ENCODE peak calls at places on chromosome 14, in six cellular contexts. Q is ELF-1, K is lower lobe of right lung, N is CD14-positive monocyte, I is cardiac muscle cell, C is GDM1. D is an unnamed sample.

GRCh38 chr14:73467377-73467776 is 9.0 kb upstream of the NUMB start:
- DNase-seq in I (peak), Q (peak), K (peak), N (peak), C (no peak), D (no peak)

GRCh38 chr14:75267141-75267601 is 11.5 kb upstream of the FOS start:
- DNase-seq in K (no peak), N (no peak), I (peak), Q (peak), C (no peak), D (no peak)

GRCh38 chr14:28365510-28365909 is 401.1 kb upstream of the FOXG1 start:
- DNase-seq in N (no peak), I (no peak), Q (no peak), K (no peak), C (no peak), D (no peak)

GRCh38 chr14:89277229-89277628 is 139.8 kb downstream of the FOXN3 start:
- DNase-seq in N (no peak), K (no peak), C (no peak), Q (no peak), I (no peak), D (no peak)

GRCh38 chr14:106174206-106174605 is 647.8 kb downstream of the TMEM121 start:
- DNase-seq in K (no peak), I (no peak), N (no peak), Q (no peak), C (no peak), D (peak)

GRCh38 chr14:22231022-22231421 is 358.0 kb downstream of the DAD1 start:
- DNase-seq in K (no peak), C (peak), I (no peak), N (no peak), Q (no peak), D (no peak)

GRCh38 chr14:61493996-61494395 is 172.6 kb downstream of the PRKCH start:
- DNase-seq in N (no peak), C (no peak), Q (no peak), I (no peak), K (no peak), D (no peak)

GRCh38 chr14:104688755-104689619 is at the start of gene INF2:
- DNase-seq in Q (peak), I (peak), K (peak), N (no peak), C (no peak), D (peak)

GRCh38 chr14:99296517-99296916 is 24.5 kb upstream of the BCL11B start:
- DNase-seq in N (no peak), I (no peak), K (no peak), Q (no peak), C (no peak), D (no peak)

GRCh38 chr14:89576132-89576923 is 159.3 kb upstream of the FOXN3 start:
- DNase-seq in K (no peak), I (no peak), C (no peak), N (no peak), Q (peak), D (no peak)

GRCh38 chr14:73943083-73943482 is 6.8 kb downstream of the FAM161B start:
- DNase-seq in I (peak), N (peak), C (no peak), Q (no peak), K (no peak), D (no peak)

GRCh38 chr14:77151245-77151644 is 9.7 kb upstream of the ZDHHC22 start:
- DNase-seq in K (no peak), I (peak), N (no peak), Q (peak), C (no peak), D (no peak)

GRCh38 chr14:79568566-79568965 is 642.7 kb downstream of the DIO2 start:
- DNase-seq in I (peak), C (no peak), K (no peak), Q (no peak), N (no peak), D (no peak)

GRCh38 chr14:21255385-21256101 is 13.7 kb downstream of the HNRNPC start:
- DNase-seq in N (no peak), K (no peak), Q (no peak), C (no peak), I (no peak), D (no peak)

GRCh38 chr14:99038401-99038800 is 233.6 kb downstream of the BCL11B start:
- DNase-seq in K (no peak), C (no peak), I (peak), N (peak), Q (no peak), D (no peak)

D was measured in mucosa of descending colon.